ENCODE peak calls at places on chromosomes 6 and 20, in four cellular contexts. W, R, K and J are unnamed samples.

GRCh38 chr6:152293404-152293803 is 343.8 kb downstream of the SYNE1 start:
- DNase-seq in W (no peak), R (no peak), K (no peak), J (no peak)

GRCh38 chr20:23651117-23651516 is 13.4 kb upstream of the CST3 start:
- DNase-seq in W (no peak), R (no peak), K (no peak), J (no peak)

GRCh38 chr6:153129873-153130514 is 1.1 kb downstream of the RGS17 start:
- DNase-seq in W (no peak), R (no peak), K (no peak), J (peak; percentile 33)

GRCh38 chr20:21053002-21053762 is 53.0 kb downstream of the LINC00237 start:
- DNase-seq in W (no peak), R (peak; percentile 36), K (no peak), J (no peak)

GRCh38 chr6:2120912-2121311 is 124.5 kb downstream of the GMDS start:
- DNase-seq in W (no peak), R (no peak), K (no peak), J (no peak)

GRCh38 chr6:32154514-32155161 is 697 bp downstream of the PPT2 start:
- DNase-seq in W (peak; percentile 16), R (peak; percentile 25), K (peak; percentile 72), J (peak; percentile 75)

GRCh38 chr6:15905488-15906392 is 223.1 kb upstream of the MYLIP start:
- DNase-seq in W (no peak), R (no peak), K (peak; percentile 46), J (no peak)

GRCh38 chr6:158041370-158041769 is 59.7 kb downstream of the SYNJ2 start:
- DNase-seq in W (no peak), R (no peak), K (peak; percentile 26), J (no peak)

GRCh38 chr6:111730835-111731234 is 125.2 kb upstream of the TRAF3IP2 start:
- DNase-seq in W (no peak), R (no peak), K (no peak), J (no peak)

GRCh38 chr6:99393366-99393697 is 663 bp downstream of the COQ3 start:
- DNase-seq in W (no peak), R (no peak), K (no peak), J (no peak)